ENCODE peak calls at places on chromosomes 4 and X, in seven cellular contexts. Y is AG09309, M is heart right ventricle, S is A549, B is choroid plexus epithelial cell, I is Caco-2, D is kidney epithelial cell. O is an unnamed sample.

GRCh38 chrX:41033299-41033698 is 51.9 kb upstream of the USP9X start:
- DNase-seq in B (peak), S (peak), Y (no peak), D (no peak), I (no peak), M (no peak), O (no peak)

GRCh38 chr4:25190407-25190806 is 30.2 kb upstream of the SEPSECS start:
- DNase-seq in M (no peak), B (no peak), Y (no peak), S (no peak), I (no peak), D (no peak), O (no peak)

GRCh38 chr4:186807131-186807530 is 83.5 kb upstream of the FAT1 start:
- DNase-seq in S (no peak), I (no peak), B (no peak), D (no peak), M (no peak), Y (no peak), O (no peak)

GRCh38 chrX:109843963-109844751 is 111.1 kb upstream of the ACSL4 start:
- DNase-seq in B (no peak), S (no peak), Y (no peak), D (no peak), M (no peak), I (no peak), O (no peak)

GRCh38 chr4:13918110-13918509 is 290.6 kb upstream of the BOD1L1 start:
- DNase-seq in B (peak), Y (peak), S (peak), I (no peak), D (peak), M (peak), O (peak)

GRCh38 chrX:10022273-10022541 is 55.0 kb downstream of the CLDN34 start:
- DNase-seq in I (no peak), Y (no peak), B (no peak), D (no peak), S (peak), M (no peak), O (no peak)

GRCh38 chr4:39932776-39933402 is 44.8 kb downstream of the PDS5A start:
- DNase-seq in B (peak), D (no peak), Y (no peak), S (no peak), M (no peak), I (no peak), O (no peak)

GRCh38 chr4:71074452-71075299 is 81.2 kb downstream of the DCK start:
- DNase-seq in I (no peak), B (peak), Y (peak), M (peak), S (no peak), D (no peak), O (no peak)

GRCh38 chrX:69186651-69187050 is 21.4 kb upstream of the PJA1 start:
- DNase-seq in M (no peak), S (no peak), B (no peak), I (no peak), D (no peak), Y (no peak), O (no peak)

GRCh38 chr4:721261-722171 is 15.9 kb downstream of the PCGF3 start:
- DNase-seq in S (no peak), Y (no peak), I (no peak), B (no peak), D (no peak), M (peak), O (peak)

GRCh38 chr4:40038972-40039371 is 17.7 kb upstream of the N4BP2 start:
- DNase-seq in D (no peak), M (no peak), S (no peak), Y (no peak), B (no peak), I (no peak), O (peak)

GRCh38 chrX:121504148-121504547 is 456.7 kb downstream of the GLUD2 start:
- DNase-seq in Y (no peak), D (no peak), B (no peak), S (no peak), M (no peak), I (no peak), O (no peak)

GRCh38 chrX:25112156-25112555 is 96.4 kb upstream of the ARX start:
- DNase-seq in B (no peak), Y (no peak), M (no peak), I (no peak), D (no peak), S (no peak), O (no peak)

DNA sequence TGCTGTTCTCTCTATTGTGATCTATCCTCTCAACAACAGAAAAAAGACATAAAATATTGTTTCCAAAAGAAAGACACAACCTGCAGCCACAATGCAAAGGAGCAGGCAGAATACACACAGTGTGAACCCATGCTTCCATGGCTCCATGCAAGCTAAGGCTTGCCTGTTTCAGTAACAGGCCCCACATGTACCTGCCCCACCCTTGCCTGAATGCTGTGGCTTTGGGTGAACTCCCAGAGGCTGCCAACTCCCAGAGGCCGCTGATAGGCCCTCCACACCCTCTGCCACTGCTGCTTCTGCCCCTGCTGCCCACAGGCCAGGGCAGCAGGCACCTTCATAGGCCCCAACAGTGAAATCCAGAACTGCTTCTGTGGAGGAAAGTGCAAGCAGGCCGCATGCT is 313.9 kb downstream of the CHIC1 start:
- DNase-seq in D (no peak), M (no peak), S (no peak), I (no peak), Y (no peak), B (no peak), O (peak)
- TF ChIP-seq CTCF in D (no peak), M (no peak), S (no peak), I (no peak), Y (no peak), B (no peak), O (no peak)

DNA sequence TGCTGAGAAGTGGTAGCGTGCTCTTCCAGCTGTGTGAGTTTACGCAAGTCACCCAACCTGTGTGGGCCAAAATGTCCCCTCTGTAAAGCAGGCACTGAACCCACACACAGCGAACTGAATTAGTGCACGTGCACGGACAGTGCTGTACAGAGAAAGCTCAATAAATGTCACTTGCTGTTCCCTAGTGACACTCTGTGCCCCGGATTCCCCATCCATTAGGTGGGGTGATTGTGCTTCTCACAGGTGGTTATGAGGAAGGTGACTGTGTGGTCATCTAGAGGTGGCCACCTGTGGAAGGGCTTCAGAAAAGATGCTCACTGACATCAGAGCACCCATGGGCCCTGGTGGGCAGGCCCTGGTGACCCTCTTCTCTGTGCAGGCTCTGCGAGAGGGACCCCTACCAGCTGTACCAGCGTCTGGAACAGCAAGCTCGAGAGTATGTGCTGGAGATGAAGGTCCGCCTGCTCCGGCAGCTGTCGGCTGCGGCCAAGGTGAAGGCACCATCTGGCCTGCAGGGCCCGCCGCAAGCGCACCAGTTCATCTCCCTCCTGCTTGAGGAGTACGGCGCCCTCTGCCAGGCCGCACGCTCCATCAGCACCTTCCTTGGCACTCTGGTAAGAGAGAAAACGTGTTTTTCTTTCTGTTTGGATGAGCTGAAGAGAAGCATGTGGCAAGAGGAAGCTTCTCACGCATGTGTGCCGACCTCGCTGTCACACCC is 94.3 kb downstream of the FAM193A start:
- DNase-seq in B (no peak), D (no peak), Y (no peak), M (no peak), I (no peak), S (no peak), O (no peak)
- TF ChIP-seq CTCF in B (no peak), D (no peak), Y (no peak), M (no peak), I (no peak), S (no peak), O (no peak)

GRCh38 chr4:27360651-27361347 is 500.2 kb downstream of the STIM2 start:
- DNase-seq in S (no peak), M (peak), I (no peak), B (peak), Y (peak), D (no peak), O (peak)

GRCh38 chr4:27358269-27358668 is 497.6 kb downstream of the STIM2 start:
- DNase-seq in B (no peak), Y (no peak), D (no peak), I (no peak), S (no peak), M (no peak), O (no peak)

DNA sequence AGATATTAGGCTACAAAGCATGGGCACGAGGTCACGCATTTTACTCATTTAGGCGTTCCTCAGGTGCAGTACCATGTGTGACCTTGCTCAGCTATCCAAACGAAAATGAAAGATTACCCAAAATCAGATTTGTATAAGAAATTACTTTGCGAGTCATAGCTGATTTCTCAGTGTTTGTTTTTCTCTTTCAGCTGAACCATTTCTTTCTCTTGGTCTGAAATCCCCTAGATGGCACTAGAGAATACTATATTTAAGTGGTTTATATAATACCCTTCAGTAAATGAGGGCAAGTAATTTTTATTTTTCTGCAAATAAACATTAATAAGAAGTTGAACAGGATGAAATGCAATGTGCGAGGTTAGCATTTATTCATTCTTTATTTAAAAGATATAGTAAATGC is 496.6 kb downstream of the STIM2 start:
- DNase-seq in M (no peak), D (no peak), Y (peak), S (no peak), B (peak), I (no peak), O (peak)
- TF ChIP-seq CTCF in M (no peak), D (no peak), Y (peak), S (no peak), B (no peak), I (no peak), O (no peak)

GRCh38 chr4:4888695-4889094 is 29.2 kb downstream of the MSX1 start:
- DNase-seq in Y (no peak), D (no peak), B (no peak), M (no peak), I (no peak), S (no peak), O (no peak)
- TF ChIP-seq CTCF in Y (no peak), D (no peak), B (no peak), M (no peak), I (no peak), S (no peak), O (no peak)